ENCODE peak calls at places on chromosome 2, in seven cellular contexts. C is colonic mucosa; R is lower lobe of right lung; I is lung; D is naive thymus-derived CD4-positive, alpha-beta T cell; J is aorta; N is Panc1. B is an unnamed sample. For H3K4me1, the result is how much of the 10 kb centered on the place peaks cover.

GRCh38 chr2:183029219-183029618 is 9.0 kb downstream of the NCKAP1 start:
- DNase-seq in C (no peak), R (no peak), I (no peak), D (no peak), J (no peak), N (no peak), B (no peak)

GRCh38 chr2:104774631-104775030 is 79.3 kb upstream of the POU3F3 start:
- DNase-seq in C (no peak), R (no peak), I (no peak), D (no peak), J (no peak), N (no peak), B (no peak)

GRCh38 chr2:160261731-160262130 is 61.7 kb upstream of the ITGB6 start:
- DNase-seq in C (no peak), R (no peak), I (no peak), D (no peak), J (no peak), N (no peak), B (no peak)

GRCh38 chr2:84885111-84885510 is 4.2 kb upstream of the TRABD2A start:
- DNase-seq in C (no peak), R (no peak), I (no peak), D (no peak), J (no peak), N (no peak), B (no peak)

GRCh38 chr2:219919506-219919905 is 292.1 kb downstream of the SLC4A3 start:
- DNase-seq in C (no peak), R (no peak), I (no peak), D (no peak), J (no peak), N (no peak), B (no peak)

GRCh38 chr2:46793423-46794416 is 121.9 kb downstream of the MCFD2 start:
- DNase-seq in C (no peak), R (no peak), I (no peak), D (no peak), J (no peak), N (no peak), B (no peak)

GRCh38 chr2:219766658-219767057 is 139.2 kb downstream of the SLC4A3 start:
- DNase-seq in C (no peak), R (no peak), I (no peak), D (no peak), J (no peak), N (no peak), B (no peak)

GRCh38 chr2:185891804-185892411 is 153.3 kb downstream of the FSIP2 start:
- DNase-seq in C (no peak), R (no peak), I (no peak), D (no peak), J (no peak), N (no peak), B (no peak)

GRCh38 chr2:135667045-135667444 is 74.6 kb upstream of the UBXN4 start:
- DNase-seq in C (no peak), R (no peak), I (no peak), D (no peak), J (no peak), N (no peak), B (no peak)

GRCh38 chr2:16828828-16829160 is 163.2 kb upstream of the CYRIA start:
- DNase-seq in C (no peak), R (no peak), I (no peak), D (no peak), J (no peak), N (no peak), B (no peak)

GRCh38 chr2:50178050-50178449 is 853.9 kb downstream of the NRXN1 start:
- DNase-seq in C (no peak), R (no peak), I (no peak), D (no peak), J (no peak), N (no peak), B (no peak)

GRCh38 chr2:159044804-159045286 is 76.4 kb downstream of the TANC1 start:
- DNase-seq in C (no peak), R (peak), I (peak), D (no peak), J (no peak), N (no peak), B (no peak)

GRCh38 chr2:131036696-131037397 is 56.4 kb downstream of the FAM168B start:
- DNase-seq in C (no peak), R (no peak), I (no peak), D (no peak), J (no peak), N (no peak), B (no peak)

GRCh38 chr2:108182489-108182888 is 57.3 kb upstream of the SULT1C3 start:
- DNase-seq in C (peak), R (no peak), I (no peak), D (no peak), J (no peak), N (no peak), B (no peak)

GRCh38 chr2:71474116-71474743 is 20.9 kb downstream of the DYSF start:
- DNase-seq in C (no peak), R (no peak), I (no peak), D (no peak), J (no peak), N (no peak), B (no peak)

GRCh38 chr2:156512451-156512850 is 76.3 kb downstream of the GPD2 start:
- DNase-seq in C (no peak), R (no peak), I (no peak), D (no peak), J (no peak), N (no peak), B (no peak)

DNA sequence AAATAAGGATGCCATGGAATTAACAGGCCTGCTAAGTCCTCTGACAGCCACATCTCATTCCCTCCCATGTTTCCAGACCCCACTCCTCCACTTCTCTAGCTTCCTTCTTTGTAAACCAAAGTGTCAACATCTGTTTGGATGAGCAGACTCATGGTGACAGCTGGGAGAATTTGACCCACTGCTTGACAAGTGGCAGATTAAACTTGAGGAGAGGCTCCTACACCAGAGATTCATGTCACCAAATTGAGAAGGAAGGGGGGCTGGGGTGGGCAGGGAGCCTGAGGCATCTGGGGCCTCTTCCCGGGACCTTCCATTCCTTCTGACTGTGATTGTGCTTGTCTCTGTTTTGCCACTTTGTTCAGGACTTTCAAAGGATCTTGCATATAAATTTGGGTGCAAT is 41.0 kb upstream of the IGFBP5 start:
- DNase-seq in C (no peak), R (no peak), I (no peak), D (no peak), J (no peak), N (no peak), B (no peak)
- H3K4me1 ChIP-seq in C (under half), R (under half), I (under half), D (under half), J (under half), N (under half), B (under half)

GRCh38 chr2:42270757-42271156 is 90.3 kb downstream of the COX7A2L start:
- DNase-seq in C (no peak), R (no peak), I (no peak), D (no peak), J (no peak), N (no peak), B (no peak)
- H3K27ac ChIP-seq in C (no peak), R (peak), I (no peak), D (no peak), J (no peak), N (no peak), B (no peak)

GRCh38 chr2:120933693-120934092 is 198.0 kb downstream of the GLI2 start:
- DNase-seq in C (no peak), R (no peak), I (no peak), D (no peak), J (no peak), N (no peak), B (no peak)

GRCh38 chr2:120935339-120936313 is 200.0 kb downstream of the GLI2 start:
- DNase-seq in C (peak), R (no peak), I (no peak), D (no peak), J (no peak), N (no peak), B (no peak)

GRCh38 chr2:120936476-120937334 is 201.0 kb downstream of the GLI2 start:
- DNase-seq in C (no peak), R (no peak), I (no peak), D (no peak), J (no peak), N (no peak), B (no peak)

GRCh38 chr2:120934221-120934639 is 198.6 kb downstream of the GLI2 start:
- DNase-seq in C (no peak), R (no peak), I (no peak), D (no peak), J (no peak), N (no peak), B (no peak)

DNA sequence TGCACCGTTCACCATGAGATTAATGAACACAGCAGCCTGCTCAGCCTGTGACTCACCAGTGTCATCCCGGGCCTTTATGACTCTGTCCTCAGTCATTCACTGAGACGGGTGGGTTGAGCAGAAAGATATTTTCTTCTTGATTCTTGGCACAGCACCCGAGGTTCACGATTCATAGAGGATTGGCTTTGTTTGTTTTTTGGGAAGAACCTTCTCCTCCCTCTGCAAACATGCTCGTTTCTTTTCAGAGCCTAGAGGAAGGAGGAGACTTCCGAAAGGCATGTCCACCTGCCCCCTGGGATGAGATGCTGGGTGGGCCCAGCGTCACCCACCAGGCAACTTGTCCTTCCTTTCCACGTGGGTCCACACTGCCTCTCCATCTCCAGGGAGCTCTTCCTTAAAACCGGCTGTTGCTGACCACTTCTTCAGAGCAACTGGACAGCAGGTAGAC is 199.2 kb downstream of the GLI2 start:
- DNase-seq in C (peak), R (no peak), I (no peak), D (no peak), J (no peak), N (peak), B (no peak)
- H3K4me3 ChIP-seq in C (no peak), R (no peak), I (no peak), D (no peak), J (no peak), N (no peak), B (no peak)

GRCh38 chr2:31255911-31256571 is 22.1 kb downstream of the EHD3 start:
- DNase-seq in C (no peak), R (no peak), I (no peak), D (no peak), J (no peak), N (no peak), B (peak)
- H3K4me1 ChIP-seq in C (under half), R (under half), I (under half), D (under half), J (under half), N (under half), B (under half)

GRCh38 chr2:190649035-190649797 is at the start of gene NAB1:
- DNase-seq in C (peak), R (peak), I (peak), D (peak), J (peak), N (no peak), B (peak)
- H3K27ac ChIP-seq in C (peak), R (peak), I (peak), D (peak), J (peak), N (peak), B (peak)